ENCODE peak calls at places on chromosome 13, in nine cellular contexts. N is endodermal cell, G is OCI-LY7, E is IMR-90, O is RWPE1, F is lung, Y is ovary, I is fibroblast of lung, W is mesenchymal stem cell. B is an unnamed sample.

GRCh38 chr13:41019027-41019487 is at the start of gene ELF1:
- DNase-seq in N (no peak), O (peak), W (peak), Y (peak), G (peak), E (peak), F (peak), I (peak), B (no peak)

GRCh38 chr13:27524981-27525975 is 74.9 kb upstream of the MTIF3 start:
- DNase-seq in E (no peak), O (no peak), Y (no peak), W (no peak), I (no peak), F (no peak), G (no peak), N (no peak), B (no peak)

GRCh38 chr13:62702502-62702901 is 1286.9 kb upstream of the PCDH20 start:
- DNase-seq in W (no peak), O (no peak), N (no peak), I (no peak), F (no peak), G (no peak), E (no peak), Y (no peak), B (no peak)

GRCh38 chr13:38176664-38177063 is 173.0 kb upstream of the UFM1 start:
- DNase-seq in N (no peak), G (no peak), I (no peak), W (no peak), Y (no peak), E (no peak), F (no peak), O (no peak), B (no peak)

GRCh38 chr13:65339236-65339635 is 1890.9 kb downstream of the PCDH9 start:
- DNase-seq in I (peak), G (no peak), Y (no peak), O (no peak), N (no peak), F (no peak), W (peak), E (peak), B (no peak)

GRCh38 chr13:105410602-105411001 is 1124.9 kb downstream of the EFNB2 start:
- DNase-seq in F (peak), E (peak), I (peak), O (no peak), W (peak), Y (peak), G (no peak), N (peak), B (peak)

GRCh38 chr13:26247608-26248007 is 6.3 kb upstream of the CDK8 start:
- DNase-seq in O (no peak), E (peak), Y (no peak), F (no peak), N (no peak), G (no peak), W (peak), I (no peak), B (no peak)

GRCh38 chr13:96982672-96983071 is 11.6 kb downstream of the OXGR1 start:
- DNase-seq in O (no peak), I (no peak), Y (no peak), G (no peak), N (no peak), W (no peak), E (no peak), F (no peak), B (no peak)

GRCh38 chr13:90055121-90055520 is 1292.4 kb upstream of the MIR17HG start:
- DNase-seq in I (peak), O (peak), W (no peak), E (no peak), Y (no peak), N (no peak), F (no peak), G (no peak), B (no peak)

GRCh38 chr13:27775943-27776342 is 16.3 kb upstream of the GSX1 start:
- DNase-seq in Y (no peak), G (no peak), O (no peak), F (no peak), I (no peak), W (no peak), N (peak), E (no peak), B (no peak)

GRCh38 chr13:24692541-24692940 is 12.3 kb downstream of the ATP12A start:
- DNase-seq in W (peak), Y (no peak), O (no peak), E (peak), I (no peak), F (no peak), G (no peak), N (no peak), B (peak)

GRCh38 chr13:94268661-94269060 is 210.8 kb downstream of the DCT start:
- DNase-seq in G (no peak), O (no peak), W (no peak), F (no peak), N (no peak), Y (no peak), E (peak), I (no peak), B (no peak)

GRCh38 chr13:26508885-26509284 is 48.6 kb upstream of the WASF3 start:
- DNase-seq in I (peak), N (no peak), G (no peak), W (peak), F (peak), O (peak), Y (peak), E (peak), B (peak)

GRCh38 chr13:107476068-107476467 is 739.3 kb downstream of the LIG4 start:
- DNase-seq in W (no peak), G (no peak), N (no peak), F (no peak), Y (no peak), O (no peak), E (peak), I (no peak), B (no peak)

GRCh38 chr13:53005631-53006030 is 23.0 kb upstream of the OLFM4 start:
- DNase-seq in I (no peak), G (no peak), E (no peak), N (no peak), Y (no peak), W (no peak), F (no peak), O (no peak), B (no peak)

GRCh38 chr13:30394798-30395191 is 27.5 kb upstream of the UBE2L5 start:
- DNase-seq in N (no peak), F (no peak), G (peak), I (peak), W (peak), E (peak), O (no peak), Y (no peak), B (no peak)

GRCh38 chr13:100235311-100235901 is 146.5 kb downstream of the PCCA start:
- DNase-seq in N (no peak), O (peak), G (peak), I (peak), W (peak), F (no peak), Y (no peak), E (peak), B (no peak)

GRCh38 chr13:42272115-42272756 is at the start of gene AKAP11:
- DNase-seq in F (peak), Y (no peak), I (peak), W (peak), E (peak), O (peak), G (peak), N (no peak), B (peak)

GRCh38 chr13:20351279-20352022 is 119.3 kb upstream of the GJB6 start:
- DNase-seq in W (peak), N (no peak), G (no peak), I (peak), F (peak), E (peak), Y (no peak), O (peak), B (no peak)

GRCh38 chr13:19181621-19182485 is at the start of gene TUBA3C:
- DNase-seq in Y (no peak), F (peak), G (no peak), I (no peak), E (no peak), N (no peak), O (no peak), W (no peak), B (no peak)

GRCh38 chr13:97448503-97449251 is 14.7 kb downstream of the RAP2A start:
- DNase-seq in E (no peak), G (no peak), N (peak), Y (no peak), W (no peak), O (no peak), I (no peak), F (no peak), B (no peak)

GRCh38 chr13:73598021-73598712 is 536.0 kb downstream of the KLF12 start:
- DNase-seq in Y (no peak), G (no peak), E (peak), O (peak), F (no peak), N (no peak), W (peak), I (peak), B (no peak)

GRCh38 chr13:102903659-102904407 is 58.0 kb downstream of the ERCC5 start:
- DNase-seq in N (peak), E (peak), O (peak), G (peak), F (no peak), I (peak), W (peak), Y (no peak), B (no peak)

GRCh38 chr13:97235549-97236206 is 13.5 kb downstream of the MBNL2 start:
- DNase-seq in N (no peak), E (no peak), I (no peak), Y (no peak), F (no peak), G (no peak), W (no peak), O (no peak), B (no peak)

GRCh38 chr13:44760434-44760833 is 184.3 kb upstream of the TSC22D1 start:
- DNase-seq in W (no peak), F (no peak), E (no peak), G (no peak), I (no peak), N (no peak), Y (no peak), O (no peak), B (no peak)

GRCh38 chr13:44758595-44759221 is 182.6 kb upstream of the TSC22D1 start:
- DNase-seq in G (no peak), W (peak), Y (no peak), I (peak), N (no peak), E (peak), O (peak), F (no peak), B (no peak)

GRCh38 chr13:44759222-44759721 is 183.1 kb upstream of the TSC22D1 start:
- DNase-seq in Y (no peak), O (no peak), I (no peak), W (peak), G (no peak), F (no peak), N (peak), E (no peak), B (no peak)

GRCh38 chr13:44757671-44758070 is 181.5 kb upstream of the TSC22D1 start:
- DNase-seq in O (no peak), F (no peak), E (no peak), G (no peak), N (no peak), W (no peak), I (no peak), Y (no peak), B (no peak)

DNA sequence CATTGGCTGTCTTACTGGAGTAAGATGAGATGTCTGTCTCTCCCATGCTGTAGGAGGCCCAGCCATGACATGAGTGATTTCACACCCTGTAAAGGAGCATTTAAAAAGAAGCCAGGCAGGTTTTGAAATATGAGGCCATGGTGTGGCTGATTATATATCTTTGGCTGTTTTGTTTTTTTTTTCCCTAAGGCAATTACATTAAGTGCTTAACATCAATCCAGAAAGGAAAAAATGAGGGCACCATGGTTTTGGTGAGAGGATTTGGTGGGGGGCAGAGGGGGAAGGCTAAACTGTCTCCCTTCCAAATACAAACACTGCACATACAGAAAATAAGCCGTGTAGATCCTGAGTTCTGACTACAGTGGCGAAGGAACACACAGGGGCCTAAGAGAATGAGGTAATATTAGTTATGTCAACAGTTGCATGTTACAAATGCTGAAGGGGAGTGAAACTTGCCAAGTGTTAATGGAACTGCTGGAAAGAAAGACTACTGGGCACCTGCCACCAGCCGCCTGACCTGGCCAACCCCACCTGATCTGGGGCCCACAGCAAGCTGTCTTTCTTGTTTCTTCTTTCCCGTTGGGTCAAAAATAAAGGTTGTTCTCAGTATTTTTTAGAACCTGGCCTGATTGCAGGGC is 183.7 kb upstream of the TSC22D1 start:
- DNase-seq in O (peak), G (no peak), E (peak), N (no peak), Y (no peak), W (peak), F (no peak), I (peak), B (peak)
- H3K27ac ChIP-seq in O (peak), G (no peak), E (peak), N (peak), Y (no peak), W (peak), F (peak), I (peak), B (peak)

GRCh38 chr13:110126391-110126961 is 180.5 kb downstream of the COL4A1 start:
- DNase-seq in Y (no peak), F (peak), O (peak), N (peak), E (peak), G (no peak), W (peak), I (peak), B (peak)
- H3K27ac ChIP-seq in Y (peak), F (peak), O (peak), N (peak), E (peak), G (no peak), W (peak), I (peak), B (peak)

GRCh38 chr13:98481511-98481951 is 95.4 kb downstream of the STK24 start:
- DNase-seq in O (no peak), G (no peak), E (peak), I (peak), Y (no peak), F (no peak), N (no peak), W (no peak), B (no peak)
- H3K27ac ChIP-seq in O (peak), G (no peak), E (no peak), I (no peak), Y (no peak), F (no peak), N (no peak), W (no peak), B (peak)

GRCh38 chr13:50468849-50469669 is 374.4 kb downstream of the DLEU7 start:
- DNase-seq in O (no peak), N (no peak), F (no peak), I (no peak), W (no peak), E (no peak), G (no peak), Y (no peak), B (no peak)
- H3K27ac ChIP-seq in O (no peak), N (no peak), F (peak), I (no peak), W (no peak), E (no peak), G (no peak), Y (no peak), B (no peak)

DNA sequence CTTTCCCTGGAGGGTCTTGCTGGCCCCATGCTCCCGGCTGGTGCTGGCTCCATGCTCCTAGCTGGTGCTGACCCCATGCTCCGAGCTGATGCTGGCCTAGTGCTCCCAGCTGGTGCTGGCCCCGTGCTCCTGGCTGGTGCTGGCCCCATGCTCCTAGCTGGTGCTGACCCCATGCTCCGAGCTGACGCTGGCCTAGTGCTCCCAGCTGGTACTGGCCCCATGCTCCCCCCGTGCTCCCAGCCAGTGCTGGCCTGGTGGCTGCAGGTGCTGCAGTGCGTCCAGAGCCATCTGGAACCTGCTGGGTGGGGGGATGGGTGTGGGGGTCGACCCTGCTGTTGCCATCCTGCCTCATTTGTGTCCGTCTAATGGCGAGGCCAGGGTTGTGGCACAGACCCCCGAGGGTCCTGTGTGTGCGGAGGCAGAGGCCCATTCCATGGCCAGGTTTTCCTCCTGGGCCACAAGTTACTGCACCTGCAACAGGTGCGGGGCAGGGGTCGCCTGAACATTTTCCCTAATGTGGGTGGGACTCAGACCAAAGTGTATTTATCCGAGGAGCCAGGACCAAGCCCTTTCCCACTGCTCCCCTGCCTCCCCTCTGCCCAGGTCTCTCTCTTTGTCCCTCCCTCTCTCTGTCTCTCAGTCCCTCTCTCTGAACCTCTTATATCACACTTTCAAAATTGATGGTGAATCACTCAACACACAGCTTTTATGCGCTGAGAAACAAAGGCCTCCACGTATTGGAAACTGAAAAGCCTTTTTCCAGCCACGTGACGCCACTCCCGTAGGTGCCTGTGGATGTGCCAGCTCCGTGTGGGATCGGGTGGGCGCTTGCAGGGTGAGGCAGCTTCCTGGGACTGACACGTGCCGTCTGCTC is 45.1 kb downstream of the MCF2L start:
- DNase-seq in G (no peak), I (no peak), W (no peak), O (no peak), E (no peak), Y (no peak), N (no peak), F (no peak), B (no peak)
- H3K27ac ChIP-seq in G (no peak), I (no peak), W (no peak), O (no peak), E (no peak), Y (no peak), N (no peak), F (no peak), B (no peak)